ENCODE peak calls at places on chromosomes 2 and 18, in eight cellular contexts. V is endothelial cell of umbilical vein, K is Peyer's patch, P is heart left ventricle, B is spleen, J is ovary, H is adrenal gland, G is NB4. X is an unnamed sample.

GRCh38 chr2:96260404-96261260 is 5.2 kb downstream of the TMEM127 start:
- DNase-seq in V (peak; percentile 94), H (peak; percentile 94), K (peak; percentile 77), B (no peak), G (peak; percentile 90), J (peak; percentile 75), P (no peak), X (peak; percentile 80)

GRCh38 chr18:55096261-55097026 is 137.2 kb upstream of the CCDC68 start:
- DNase-seq in B (no peak), G (peak; percentile 53), K (no peak), V (peak; percentile 64), J (peak; percentile 13), H (peak; percentile 69), P (no peak), X (no peak)

GRCh38 chr2:8862230-8862629 is 24.8 kb upstream of the KIDINS220 start:
- DNase-seq in P (no peak), J (no peak), V (no peak), K (no peak), G (no peak), B (no peak), H (no peak), X (no peak)

GRCh38 chr2:85326946-85327756 is 638 bp downstream of the TGOLN2 start:
- DNase-seq in J (peak; percentile 27), P (peak; percentile 77), G (peak; percentile 78), B (peak; percentile 92), H (peak; percentile 63), V (peak; percentile 67), K (peak; percentile 73), X (peak; percentile 44)

GRCh38 chr18:60372598-60372997 is at the start of gene MC4R:
- DNase-seq in P (no peak), G (peak; percentile 3), V (no peak), H (peak; percentile 19), J (no peak), K (no peak), B (no peak), X (no peak)

GRCh38 chr2:88400398-88400797 is 52.1 kb downstream of the FOXI3 start:
- DNase-seq in P (no peak), B (no peak), J (no peak), K (no peak), H (no peak), V (no peak), G (no peak), X (no peak)

GRCh38 chr2:142877265-142877756 is at the start of gene KYNU:
- DNase-seq in B (no peak), V (no peak), G (peak; percentile 59), J (no peak), K (no peak), P (no peak), H (no peak), X (no peak)

GRCh38 chr18:23565916-23566547 is 20.3 kb downstream of the NPC1 start:
- DNase-seq in V (no peak), B (no peak), J (no peak), G (no peak), H (no peak), K (no peak), P (no peak), X (no peak)

GRCh38 chr18:31783059-31783458 is 22.4 kb upstream of the SLC25A52 start:
- DNase-seq in K (no peak), P (no peak), H (no peak), B (no peak), G (no peak), V (no peak), J (no peak), X (no peak)

GRCh38 chr2:232463701-232464533 is 8.0 kb downstream of the ALPI start:
- DNase-seq in J (no peak), K (no peak), V (no peak), P (no peak), G (no peak), H (peak; percentile 9), B (peak; percentile 41), X (no peak)

GRCh38 chr2:68726608-68727367 is 7.8 kb upstream of the ARHGAP25 start:
- DNase-seq in H (no peak), K (no peak), G (peak; percentile 94), P (no peak), V (no peak), J (no peak), B (peak; percentile 91), X (no peak)

GRCh38 chr2:109649736-109650695 is 35.9 kb downstream of the SOWAHC start:
- DNase-seq in J (no peak), V (no peak), K (no peak), B (no peak), P (no peak), G (no peak), H (no peak), X (no peak)

GRCh38 chr2:176171331-176172006 is 14.4 kb downstream of the HOXD3 start:
- DNase-seq in H (no peak), G (no peak), P (no peak), J (peak; percentile 52), B (peak; percentile 67), K (peak; percentile 43), V (no peak), X (no peak)

GRCh38 chr18:27540126-27540525 is 355.0 kb upstream of the CHST9 start:
- DNase-seq in V (no peak), K (no peak), H (no peak), G (no peak), J (no peak), B (no peak), P (no peak), X (no peak)

GRCh38 chr18:6482198-6482977 is 67.7 kb upstream of the L3MBTL4 start:
- DNase-seq in P (peak; percentile 86), K (peak; percentile 66), J (peak; percentile 81), V (no peak), B (peak; percentile 82), G (peak; percentile 35), H (peak; percentile 81), X (peak; percentile 61)

GRCh38 chr18:50051288-50051687 is 143.7 kb downstream of the MYO5B start:
- DNase-seq in V (no peak), G (peak; percentile 2), P (no peak), B (no peak), J (no peak), K (no peak), H (peak; percentile 16), X (no peak)

GRCh38 chr18:58336605-58337004 is 292.3 kb downstream of the ALPK2 start:
- DNase-seq in K (no peak), G (no peak), P (no peak), J (no peak), V (no peak), B (no peak), H (no peak), X (no peak)

GRCh38 chr2:43462866-43463641 is 132.8 kb downstream of the THADA start:
- DNase-seq in V (peak; percentile 35), J (no peak), H (no peak), P (no peak), B (no peak), K (no peak), G (no peak), X (no peak)

GRCh38 chr2:122363885-122364284 is 608.4 kb downstream of the TSN start:
- DNase-seq in V (no peak), P (no peak), H (no peak), K (no peak), B (no peak), J (no peak), G (no peak), X (no peak)

GRCh38 chr2:122366427-122366826 is 611.0 kb downstream of the TSN start:
- DNase-seq in G (no peak), V (no peak), B (no peak), K (no peak), J (no peak), P (no peak), H (no peak), X (no peak)

GRCh38 chr2:122368576-122369243 is 613.3 kb downstream of the TSN start:
- DNase-seq in V (no peak), P (no peak), K (no peak), G (peak; percentile 12), H (no peak), J (no peak), B (no peak), X (no peak)
- TF ChIP-seq CTCF in V (no peak), P (no peak), K (no peak), G (no peak), H (no peak), J (no peak), B (no peak), X (no peak)

DNA sequence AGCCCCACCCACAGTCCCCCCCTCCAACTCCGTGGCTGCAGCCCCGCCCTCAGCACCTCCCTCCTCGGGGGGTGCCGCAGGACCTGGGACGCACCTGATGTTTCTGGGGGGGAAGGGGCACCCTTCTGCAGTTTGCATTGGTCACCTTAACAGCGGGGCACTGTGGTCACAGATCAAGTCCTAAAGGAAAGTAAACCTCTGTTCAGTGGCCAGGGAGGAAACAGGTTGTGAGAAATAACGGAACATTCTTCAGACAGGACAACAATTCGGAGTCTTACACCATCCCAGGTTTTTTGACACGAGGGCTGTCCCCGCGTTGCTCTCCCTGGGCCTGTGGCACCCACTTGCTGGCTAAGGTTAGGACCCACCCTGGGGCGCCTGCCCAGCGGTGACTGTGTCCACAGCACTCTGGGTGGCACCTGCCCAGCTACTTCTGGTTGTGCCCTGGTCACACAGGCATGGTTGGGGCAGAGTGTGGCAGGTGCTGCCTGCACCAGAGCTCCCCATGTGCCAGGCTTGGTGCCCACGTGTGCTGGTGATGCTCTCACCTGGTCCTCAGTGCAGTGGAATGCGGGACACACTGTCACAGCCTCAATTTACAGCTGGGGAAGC is 93.5 kb upstream of the OTOS start:
- DNase-seq in V (no peak), B (peak; percentile 68), J (peak; percentile 49), H (peak; percentile 54), P (no peak), K (peak; percentile 34), G (no peak), X (no peak)
- TF ChIP-seq POLR2A in V (no peak), B (no peak), J (no peak), H (no peak), P (no peak), K (no peak), G (no peak), X (no peak)

GRCh38 chr18:44708451-44709083 is 27.9 kb downstream of the SETBP1 start:
- DNase-seq in G (no peak), J (peak; percentile 69), P (no peak), H (peak; percentile 61), K (no peak), V (peak; percentile 15), B (no peak), X (no peak)
- H3K4me3 ChIP-seq in G (no peak overlapping the region), J (no peak overlapping the region), P (no peak overlapping the region), H (no peak overlapping the region), K (no peak overlapping the region), V (no peak overlapping the region), B (no peak overlapping the region), X (no peak overlapping the region)

GRCh38 chr2:23637011-23637778 is 252.2 kb downstream of the KLHL29 start:
- DNase-seq in B (no peak), K (no peak), H (peak; percentile 30), J (no peak), G (no peak), V (peak; percentile 74), P (no peak), X (no peak)

GRCh38 chr2:23639406-23639982 is 254.5 kb downstream of the KLHL29 start:
- DNase-seq in G (no peak), K (no peak), J (no peak), H (no peak), B (no peak), P (no peak), V (no peak), X (no peak)

GRCh38 chr2:23635666-23636340 is 250.8 kb downstream of the KLHL29 start:
- DNase-seq in B (peak; percentile 67), K (no peak), V (no peak), G (no peak), J (no peak), H (no peak), P (peak; percentile 55), X (no peak)

GRCh38 chr2:23633966-23634365 is 249.0 kb downstream of the KLHL29 start:
- DNase-seq in P (peak; percentile 45), B (peak; percentile 55), G (no peak), V (no peak), H (no peak), J (no peak), K (no peak), X (no peak)

GRCh38 chr2:23636412-23636811 is 251.4 kb downstream of the KLHL29 start:
- DNase-seq in V (peak; percentile 24), H (peak; percentile 57), P (peak; percentile 68), B (peak; percentile 56), K (no peak), G (peak; percentile 40), J (no peak), X (no peak)
- TF ChIP-seq CTCF in V (peak; percentile 20), H (peak; percentile 21), P (peak; percentile 48), B (peak; percentile 15), K (no peak), G (peak; percentile 33), J (no peak), X (no peak)